ENCODE peak calls at places on chromosome 3, in six cellular contexts. O, X, F, K, U and J are unnamed samples.

GRCh38 chr3:185397676-185398075 is 34.7 kb downstream of the MAP3K13 start:
- DNase-seq in F (no peak), O (no peak), X (no peak), U (no peak), K (no peak), J (no peak)

GRCh38 chr3:138367912-138368311 is 19.5 kb downstream of the MRAS start:
- DNase-seq in X (no peak), U (no peak), F (peak), O (no peak), K (peak), J (peak)

GRCh38 chr3:48400824-48401433 is 28.9 kb downstream of the FBXW12 start:
- DNase-seq in O (peak), K (peak), F (peak), U (peak), X (peak), J (peak)

GRCh38 chr3:112089956-112090898 is 4.0 kb downstream of the C3orf52 start:
- DNase-seq in U (peak), K (no peak), F (no peak), X (peak), O (peak), J (no peak)

GRCh38 chr3:190560284-190560895 is 46.5 kb downstream of the IL1RAP start:
- DNase-seq in U (no peak), K (no peak), X (no peak), F (no peak), O (no peak), J (no peak)

GRCh38 chr3:45509768-45510129 is 84.8 kb upstream of the LIMD1 start:
- DNase-seq in F (no peak), X (no peak), U (no peak), K (no peak), O (no peak), J (no peak)

GRCh38 chr3:46857485-46858341 is 5.5 kb downstream of the MYL3 start:
- DNase-seq in U (no peak), O (no peak), F (no peak), K (no peak), X (no peak), J (no peak)

GRCh38 chr3:155958676-155959075 is 88.2 kb downstream of the GMPS start:
- DNase-seq in O (no peak), U (peak), X (no peak), F (no peak), K (no peak), J (no peak)

GRCh38 chr3:161400650-161401049 is 29.3 kb upstream of the SPTSSB start:
- DNase-seq in O (no peak), K (no peak), F (no peak), X (no peak), U (no peak), J (no peak)

GRCh38 chr3:161405087-161405486 is 33.8 kb upstream of the SPTSSB start:
- DNase-seq in K (no peak), O (no peak), X (no peak), U (no peak), F (no peak), J (no peak)

GRCh38 chr3:161401389-161401788 is 30.1 kb upstream of the SPTSSB start:
- DNase-seq in K (peak), O (no peak), X (peak), U (no peak), F (peak), J (no peak)

GRCh38 chr3:161405836-161406235 is 34.5 kb upstream of the SPTSSB start:
- DNase-seq in U (peak), K (no peak), F (no peak), O (no peak), X (no peak), J (no peak)

GRCh38 chr3:161403251-161403650 is 31.9 kb upstream of the SPTSSB start:
- DNase-seq in K (peak), F (peak), U (no peak), X (peak), O (no peak), J (no peak)
- TF ChIP-seq CTCF in K (no peak), F (no peak), U (no peak), X (no peak), O (no peak), J (no peak)

DNA sequence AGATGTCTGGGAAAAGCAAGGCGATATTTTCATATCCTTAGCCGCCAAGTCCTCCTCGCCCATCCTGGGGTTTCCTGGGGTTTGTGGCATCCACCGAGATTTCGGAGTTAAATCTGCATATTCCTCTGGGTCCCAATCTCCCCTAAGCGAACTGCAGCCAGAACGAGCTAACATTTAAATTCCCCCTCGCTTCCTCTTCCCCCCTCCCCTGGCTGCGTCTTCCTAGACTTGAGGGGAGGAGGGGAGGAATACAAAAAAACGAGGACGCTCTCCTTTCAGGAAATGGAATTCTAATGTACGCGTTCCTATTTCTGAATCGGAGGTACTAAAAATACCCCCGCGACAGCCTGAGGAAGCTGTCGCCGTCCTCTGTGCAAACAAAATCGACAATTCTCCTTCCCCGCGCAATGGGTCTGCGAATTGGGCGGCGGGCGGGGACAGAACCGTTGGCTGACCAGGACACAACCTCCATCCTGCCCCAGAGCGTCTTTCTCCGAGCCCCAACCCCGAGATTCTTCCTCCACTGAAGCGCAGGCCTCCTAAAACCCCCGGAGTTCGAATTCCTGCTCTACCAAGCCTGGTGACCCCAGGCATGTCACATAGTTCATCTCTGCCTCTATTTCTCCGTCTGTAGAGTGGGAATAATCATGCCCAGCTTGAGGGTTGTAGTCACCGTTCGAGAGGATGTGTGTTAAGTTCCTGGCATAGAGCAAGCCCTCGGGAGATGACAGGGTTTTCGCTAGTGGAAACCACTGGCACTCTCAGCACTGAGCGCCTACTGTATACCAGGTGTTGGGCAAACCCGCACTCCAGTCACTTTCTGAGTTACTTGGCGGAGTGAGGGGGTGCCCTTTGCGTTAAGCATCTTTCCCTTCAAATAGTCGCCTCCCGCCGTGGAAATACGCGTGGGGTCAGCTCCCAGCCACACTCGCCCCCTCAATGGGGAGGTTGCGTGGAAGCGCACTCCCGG is 5.3 kb downstream of the FEZF2 start:
- DNase-seq in U (no peak), K (no peak), F (no peak), X (no peak), O (no peak), J (peak)
- TF ChIP-seq EZH2 in U (no peak), K (peak), F (peak), X (peak), O (peak), J (no peak)

GRCh38 chr3:58288011-58288728 is 17.9 kb upstream of the RPP14 start:
- DNase-seq in X (no peak), K (no peak), U (no peak), F (no peak), O (no peak), J (no peak)
- TF ChIP-seq CTCF in X (no peak), K (peak), U (no peak), F (peak), O (no peak), J (no peak)

GRCh38 chr3:128999104-128999503 is 2.0 kb upstream of the EFCC1 start:
- DNase-seq in O (no peak), U (no peak), K (no peak), F (no peak), X (no peak), J (peak)

GRCh38 chr3:129000742-129001100 is 383 bp upstream of the EFCC1 start:
- DNase-seq in X (no peak), U (no peak), O (no peak), F (no peak), K (no peak), J (peak)

GRCh38 chr3:129001817-129002572 is 891 bp downstream of the EFCC1 start:
- DNase-seq in X (no peak), O (peak), F (peak), K (no peak), U (no peak), J (peak)

GRCh38 chr3:129002573-129003569 is 1.8 kb downstream of the EFCC1 start:
- DNase-seq in K (no peak), O (no peak), F (no peak), X (no peak), U (no peak), J (no peak)

GRCh38 chr3:129001101-129001816 is at the start of gene EFCC1:
- DNase-seq in U (no peak), X (peak), K (no peak), O (no peak), F (peak), J (peak)
- TF ChIP-seq EZH2 in U (no peak), X (no peak), K (peak), O (no peak), F (peak), J (no peak)

GRCh38 chr3:56919137-56919796 is 117.5 kb upstream of the ARHGEF3 start:
- DNase-seq in K (no peak), U (no peak), O (no peak), F (no peak), X (no peak), J (no peak)
- TF ChIP-seq CTCF in K (no peak), U (peak), O (no peak), F (no peak), X (peak), J (no peak)